ENCODE peak calls at places on chromosomes 16 and 17, in eight cellular contexts. F, N, L, R, P, H, I and W are unnamed samples.

GRCh38 chr16:84541999-84542876 is 37.8 kb upstream of the MEAK7 start:
- DNase-seq in L (no peak), N (no peak), H (no peak), R (no peak), P (peak; percentile 49), I (no peak), F (no peak), W (no peak)

GRCh38 chr17:71118039-71118438 is 948.7 kb downstream of the KCNJ2 start:
- DNase-seq in R (no peak), F (no peak), N (no peak), P (no peak), I (peak; percentile 4), L (peak; percentile 37), H (no peak), W (no peak)

GRCh38 chr16:89395150-89396142 is 94.9 kb downstream of the ANKRD11 start:
- DNase-seq in L (peak; percentile 27), H (no peak), P (peak; percentile 96), F (no peak), N (no peak), I (no peak), R (peak; percentile 78), W (no peak)

GRCh38 chr16:66519482-66519881 is 30.4 kb downstream of the TK2 start:
- DNase-seq in H (no peak), I (no peak), R (no peak), L (no peak), F (no peak), P (no peak), N (no peak), W (no peak)

GRCh38 chr16:88758227-88758943 is 26.6 kb downstream of the PIEZO1 start:
- DNase-seq in R (no peak), I (no peak), N (no peak), L (no peak), H (no peak), F (no peak), P (no peak), W (no peak)

GRCh38 chr17:17822189-17822978 is 14.4 kb downstream of the SREBF1 start:
- DNase-seq in H (no peak), L (no peak), I (no peak), N (no peak), F (no peak), R (peak; percentile 86), P (peak; percentile 83), W (no peak)

GRCh38 chr17:17840751-17841591 is 4.2 kb upstream of the SREBF1 start:
- DNase-seq in L (no peak), F (no peak), R (peak; percentile 66), P (no peak), H (no peak), I (peak; percentile 25), N (no peak), W (peak; percentile 39)

GRCh38 chr16:77833906-77834599 is 45.7 kb downstream of the VAT1L start:
- DNase-seq in N (no peak), L (no peak), P (no peak), R (no peak), F (no peak), I (peak; percentile 48), H (no peak), W (peak; percentile 75)

GRCh38 chr17:80789356-80789902 is 202.2 kb upstream of the CHMP6 start:
- DNase-seq in I (no peak), N (no peak), H (no peak), R (no peak), F (no peak), P (peak; percentile 97), L (no peak), W (peak; percentile 19)

GRCh38 chr17:38918129-38918913 is 7.1 kb upstream of the LASP1NB start:
- DNase-seq in N (no peak), H (no peak), F (no peak), P (no peak), L (no peak), R (no peak), I (no peak), W (peak; percentile 77)

GRCh38 chr16:51164167-51164566 is 13.1 kb upstream of the SALL1 start:
- DNase-seq in N (no peak), I (no peak), F (no peak), L (no peak), P (no peak), H (no peak), R (no peak), W (no peak)

GRCh38 chr17:1216209-1216937 is 36.6 kb upstream of the ABR start:
- DNase-seq in H (no peak), L (no peak), P (no peak), N (no peak), R (no peak), F (no peak), I (no peak), W (no peak)

GRCh38 chr17:79970576-79971068 is 65.0 kb downstream of the TBC1D16 start:
- DNase-seq in N (peak; percentile 47), L (no peak), F (no peak), R (no peak), I (peak; percentile 34), P (no peak), H (peak; percentile 31), W (peak; percentile 85)

GRCh38 chr17:18855831-18856624 is 1.9 kb upstream of the PRPSAP2 start:
- DNase-seq in P (peak; percentile 96), H (peak; percentile 70), I (peak; percentile 81), L (peak; percentile 42), R (peak; percentile 77), F (peak; percentile 88), N (peak; percentile 89), W (peak; percentile 99)

GRCh38 chr17:75849724-75850123 is 5.4 kb downstream of the WBP2 start:
- DNase-seq in I (no peak), R (no peak), F (no peak), P (no peak), H (no peak), N (peak; percentile 41), L (no peak), W (no peak)

GRCh38 chr17:74760404-74761105 is 12.1 kb downstream of the NHERF1 start:
- DNase-seq in I (no peak), F (no peak), R (no peak), H (no peak), N (no peak), L (no peak), P (no peak), W (no peak)

GRCh38 chr17:80260791-80261158 is at the start of gene RNF213:
- DNase-seq in P (no peak), L (no peak), H (peak; percentile 39), R (peak; percentile 87), F (peak; percentile 48), N (peak; percentile 92), I (peak; percentile 66), W (peak; percentile 58)

GRCh38 chr17:72338847-72339790 is 218.3 kb downstream of the SOX9 start:
- DNase-seq in P (peak; percentile 80), H (no peak), N (no peak), L (no peak), I (peak; percentile 48), F (no peak), R (no peak), W (no peak)

GRCh38 chr17:76432712-76433336 is 20.1 kb downstream of the UBE2O start:
- DNase-seq in R (no peak), F (no peak), N (no peak), L (no peak), H (no peak), I (no peak), P (no peak), W (no peak)